ENCODE peak calls at places on chromosome 16, in four cellular contexts. T is tibial nerve, Z is heart left ventricle, J is prostate gland. E is an unnamed sample.

GRCh38 chr16:17312100-17312732 is 158.5 kb downstream of the XYLT1 start:
- DNase-seq in T (no peak), Z (no peak), J (peak), E (peak)

GRCh38 chr16:11245988-11246387 is 10.0 kb downstream of the SOCS1 start:
- DNase-seq in T (no peak), Z (no peak), J (no peak), E (no peak)

GRCh38 chr16:80208750-80209149 is 332.0 kb upstream of the DYNLRB2 start:
- DNase-seq in T (no peak), Z (no peak), J (no peak), E (no peak)

GRCh38 chr16:74748710-74749073 is 25.9 kb downstream of the FA2H start:
- DNase-seq in T (no peak), Z (no peak), J (no peak), E (no peak)

GRCh38 chr16:12971216-12971615 is 69.8 kb downstream of the SHISA9 start:
- DNase-seq in T (no peak), Z (no peak), J (no peak), E (no peak)

GRCh38 chr16:71846443-71846842 is 667 bp downstream of the ATXN1L start:
- DNase-seq in T (no peak), Z (no peak), J (no peak), E (peak)

GRCh38 chr16:86874141-86874540 is 295.8 kb downstream of the FOXL1 start:
- DNase-seq in T (no peak), Z (no peak), J (no peak), E (no peak)

GRCh38 chr16:71746442-71747046 is 22.0 kb upstream of the PHLPP2 start:
- DNase-seq in T (no peak), Z (no peak), J (no peak), E (no peak)

GRCh38 chr16:25051446-25052160 is 36.4 kb upstream of the ARHGAP17 start:
- DNase-seq in T (no peak), Z (no peak), J (no peak), E (no peak)

GRCh38 chr16:66856184-66856730 is 12.0 kb downstream of the CA7 start:
- DNase-seq in T (no peak), Z (no peak), J (no peak), E (no peak)

GRCh38 chr16:67236551-67237395 is 9.8 kb downstream of the TMEM208 start:
- DNase-seq in T (no peak), Z (peak), J (no peak), E (peak)

GRCh38 chr16:81324808-81325207 is 10.0 kb downstream of the GAN start:
- DNase-seq in T (no peak), Z (no peak), J (no peak), E (no peak)

GRCh38 chr16:63744077-63744874 is 1377.6 kb downstream of the CDH11 start:
- DNase-seq in T (no peak), Z (no peak), J (no peak), E (no peak)

GRCh38 chr16:4330277-4330882 is 14.5 kb downstream of the GLIS2 start:
- DNase-seq in T (peak), Z (peak), J (peak), E (peak)

GRCh38 chr16:88533945-88534641 is 36.1 kb upstream of the ZC3H18 start:
- DNase-seq in T (peak), Z (peak), J (peak), E (peak)

GRCh38 chr16:17538942-17539341 is 68.2 kb upstream of the XYLT1 start:
- DNase-seq in T (no peak), Z (no peak), J (no peak), E (no peak)

GRCh38 chr16:53822936-53823529 is 119.1 kb downstream of the FTO start:
- DNase-seq in T (no peak), Z (no peak), J (no peak), E (no peak)

GRCh38 chr16:70267516-70267915 is 15.8 kb upstream of the EXOSC6 start:
- DNase-seq in T (no peak), Z (no peak), J (no peak), E (peak)

GRCh38 chr16:64893386-64893785 is 228.5 kb downstream of the CDH11 start:
- DNase-seq in T (no peak), Z (peak), J (no peak), E (no peak)

GRCh38 chr16:1366060-1366711 is 14.5 kb downstream of the GNPTG start:
- DNase-seq in T (no peak), Z (peak), J (no peak), E (no peak)

GRCh38 chr16:12874135-12874534 is 27.3 kb upstream of the SHISA9 start:
- DNase-seq in T (no peak), Z (no peak), J (no peak), E (no peak)

GRCh38 chr16:83689385-83689831 is 118.4 kb upstream of the HSBP1 start:
- DNase-seq in T (no peak), Z (no peak), J (no peak), E (peak)

GRCh38 chr16:74500907-74501306 is 79.6 kb upstream of the CLEC18B start:
- DNase-seq in T (no peak), Z (no peak), J (no peak), E (no peak)

GRCh38 chr16:1177053-1177452 is 24.1 kb downstream of the CACNA1H start:
- DNase-seq in T (no peak), Z (no peak), J (no peak), E (no peak)

GRCh38 chr16:17450291-17450690 is 20.5 kb downstream of the XYLT1 start:
- DNase-seq in T (no peak), Z (no peak), J (no peak), E (no peak)

GRCh38 chr16:11916524-11917285 is 949 bp upstream of the GSPT1 start:
- DNase-seq in T (no peak), Z (no peak), J (peak), E (peak)

DNA sequence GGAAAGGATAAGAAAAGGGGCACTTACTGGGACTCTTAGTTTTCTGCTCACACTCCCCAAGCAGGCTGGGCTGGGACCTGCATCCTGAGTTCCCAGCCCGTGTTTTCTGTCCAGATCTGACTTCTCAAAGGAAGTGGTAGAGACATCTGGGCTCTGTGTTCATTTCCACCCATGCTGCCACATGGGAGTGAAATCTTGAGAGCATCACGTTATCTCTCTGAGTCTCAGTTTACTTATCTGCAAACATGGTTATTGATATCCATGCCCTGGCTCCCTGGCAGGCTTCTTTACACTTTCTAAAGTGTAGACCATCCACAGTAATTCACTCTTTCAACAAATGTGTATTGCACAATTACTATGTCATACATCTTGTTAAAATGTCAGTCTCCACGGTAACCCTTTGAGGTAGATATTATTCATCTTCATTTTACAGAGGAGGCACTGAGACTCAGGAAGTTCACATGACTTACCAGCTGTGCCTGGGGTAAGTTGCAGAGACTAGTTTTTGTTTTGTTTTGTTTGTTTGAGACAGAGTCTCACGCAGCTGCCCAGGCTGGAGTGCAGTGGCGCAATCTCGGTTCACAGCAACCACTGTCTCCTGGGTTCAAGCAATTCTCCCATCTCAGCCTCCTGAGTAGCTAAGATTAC is 3.4 kb downstream of the ZNF688 start:
- DNase-seq in T (no peak), Z (no peak), J (peak), E (no peak)
- TF ChIP-seq POLR2A in T (no peak), Z (no peak), J (peak), E (no peak)

GRCh38 chr16:23577493-23577892 is 18.6 kb downstream of the NDUFAB1 start:
- DNase-seq in T (no peak), Z (no peak), J (no peak), E (no peak)
- H3K4me3 ChIP-seq in T (no peak), Z (no peak), J (no peak), E (no peak)

GRCh38 chr16:56931253-56931768 is 631 bp upstream of the HERPUD1 start:
- DNase-seq in T (no peak), Z (no peak), J (peak), E (no peak)

GRCh38 chr16:56933266-56933619 is 1.3 kb downstream of the HERPUD1 start:
- DNase-seq in T (no peak), Z (no peak), J (no peak), E (no peak)

GRCh38 chr16:56931769-56932587 is at the start of gene HERPUD1:
- DNase-seq in T (peak), Z (peak), J (peak), E (peak)

GRCh38 chr16:56933828-56934598 is 2.1 kb downstream of the HERPUD1 start:
- DNase-seq in T (no peak), Z (no peak), J (no peak), E (no peak)

DNA sequence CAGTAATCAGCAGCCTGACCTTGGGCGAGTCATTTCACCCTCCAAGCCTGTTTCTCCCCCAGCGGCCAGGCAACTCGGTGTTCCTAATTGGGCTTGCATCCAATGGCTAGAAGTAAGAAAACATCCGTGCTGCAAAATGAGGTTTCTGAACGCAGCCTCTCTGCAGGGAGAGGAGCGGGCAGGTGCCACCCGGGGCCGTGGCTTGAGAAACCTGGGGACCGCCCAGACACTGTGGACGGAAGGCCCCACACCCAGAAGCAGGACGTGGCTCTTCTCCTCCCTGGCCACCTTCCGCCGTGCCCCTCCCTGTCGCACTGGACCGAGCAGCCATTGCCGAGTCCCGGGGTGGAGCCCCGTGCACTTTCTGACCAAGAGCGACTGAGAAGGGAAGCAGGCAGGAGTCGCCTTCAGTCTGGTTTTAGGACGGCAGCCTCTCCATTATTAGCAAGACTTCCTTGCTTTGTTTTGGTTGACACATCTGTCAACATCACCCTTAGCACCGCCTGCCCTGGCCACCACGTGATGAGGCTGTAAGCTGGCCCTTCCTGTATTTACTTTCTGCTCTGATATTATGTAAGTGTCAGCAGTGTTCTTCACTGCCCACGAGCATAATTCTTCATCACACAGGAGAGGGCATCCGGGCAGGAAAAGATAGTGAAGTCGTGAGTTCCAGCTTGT is 785 bp downstream of the HERPUD1 start:
- DNase-seq in T (peak), Z (peak), J (peak), E (peak)
- TF ChIP-seq POLR2A in T (peak), Z (no peak), J (peak), E (peak)

GRCh38 chr16:2675714-2676113 is 6.6 kb upstream of the KCTD5 start:
- DNase-seq in T (no peak), Z (no peak), J (no peak), E (no peak)
- H3K4me3 ChIP-seq in T (no peak), Z (no peak), J (no peak), E (no peak)

GRCh38 chr16:19067349-19068236 is at the start of gene COQ7:
- DNase-seq in T (peak), Z (peak), J (peak), E (peak)
- TF ChIP-seq POLR2A in T (peak), Z (no peak), J (peak), E (peak)

GRCh38 chr16:23952128-23953041 is 116.6 kb downstream of the PRKCB start:
- DNase-seq in T (no peak), Z (no peak), J (no peak), E (no peak)
- H3K4me3 ChIP-seq in T (no peak), Z (no peak), J (no peak), E (no peak)

GRCh38 chr16:85288869-85289660 is 176.8 kb upstream of the CIBAR2 start:
- DNase-seq in T (no peak), Z (no peak), J (no peak), E (no peak)
- TF ChIP-seq POLR2A in T (no peak), Z (no peak), J (no peak), E (no peak)

GRCh38 chr16:85170066-85171003 is 58.1 kb upstream of the CIBAR2 start:
- DNase-seq in T (no peak), Z (peak), J (no peak), E (no peak)

GRCh38 chr16:85173077-85173980 is 61.1 kb upstream of the CIBAR2 start:
- DNase-seq in T (no peak), Z (no peak), J (no peak), E (peak)

GRCh38 chr16:85172465-85173071 is 60.3 kb upstream of the CIBAR2 start:
- DNase-seq in T (no peak), Z (no peak), J (no peak), E (no peak)

GRCh38 chr16:85171004-85171808 is 58.9 kb upstream of the CIBAR2 start:
- DNase-seq in T (no peak), Z (peak), J (no peak), E (no peak)

GRCh38 chr16:85171809-85172464 is 59.7 kb upstream of the CIBAR2 start:
- DNase-seq in T (no peak), Z (peak), J (no peak), E (peak)
- H3K4me3 ChIP-seq in T (peak), Z (peak), J (no peak), E (no peak)